ENCODE peak calls at places on chromosomes 3 and 15, in six cellular contexts. One of them, this sample, is unnamed.

GRCh38 chr3:188646592-188646991 is 492.6 kb downstream of the LPP start:
- DNase-seq in GM04503: no peak
- DNase-seq in CMK: no peak
- DNase-seq in lung microvascular endothelial cell: peak
- DNase-seq in HCT116: no peak
- DNase-seq in cardiac fibroblast: peak
- DNase-seq in this sample: peak

GRCh38 chr3:129596194-129597086 is 10.0 kb downstream of the PLXND1 start:
- DNase-seq in HCT116: no peak
- DNase-seq in lung microvascular endothelial cell: peak
- DNase-seq in GM04503: peak
- DNase-seq in CMK: no peak
- DNase-seq in cardiac fibroblast: peak
- DNase-seq in this sample: peak

GRCh38 chr3:170740726-170741591 is 129.0 kb downstream of the RPL22L1 start:
- DNase-seq in cardiac fibroblast: peak
- DNase-seq in CMK: no peak
- DNase-seq in HCT116: no peak
- DNase-seq in lung microvascular endothelial cell: peak
- DNase-seq in GM04503: peak
- DNase-seq in this sample: peak

GRCh38 chr3:49806838-49807237 is 3.8 kb downstream of the INKA1 start:
- DNase-seq in cardiac fibroblast: no peak
- DNase-seq in GM04503: no peak
- DNase-seq in CMK: no peak
- DNase-seq in lung microvascular endothelial cell: no peak
- DNase-seq in HCT116: no peak
- DNase-seq in this sample: peak

GRCh38 chr3:174440350-174440716 is 418.8 kb upstream of the NAALADL2 start:
- DNase-seq in cardiac fibroblast: peak
- DNase-seq in CMK: peak
- DNase-seq in lung microvascular endothelial cell: peak
- DNase-seq in HCT116: no peak
- DNase-seq in GM04503: no peak
- DNase-seq in this sample: peak

GRCh38 chr3:186536883-186537553 is 7.2 kb downstream of the CRYGS start:
- DNase-seq in lung microvascular endothelial cell: peak
- DNase-seq in GM04503: no peak
- DNase-seq in HCT116: no peak
- DNase-seq in CMK: no peak
- DNase-seq in cardiac fibroblast: peak
- DNase-seq in this sample: no peak

GRCh38 chr3:183298708-183299153 is 45.7 kb downstream of the B3GNT5 start:
- DNase-seq in CMK: no peak
- DNase-seq in HCT116: no peak
- DNase-seq in lung microvascular endothelial cell: no peak
- DNase-seq in cardiac fibroblast: peak
- DNase-seq in GM04503: peak
- DNase-seq in this sample: peak

GRCh38 chr15:60546764-60547163 is 67.8 kb upstream of the ICE2 start:
- DNase-seq in GM04503: no peak
- DNase-seq in cardiac fibroblast: no peak
- DNase-seq in lung microvascular endothelial cell: no peak
- DNase-seq in CMK: no peak
- DNase-seq in HCT116: no peak
- DNase-seq in this sample: no peak

GRCh38 chr3:124887177-124887995 is at the start of gene ITGB5:
- DNase-seq in GM04503: peak
- DNase-seq in cardiac fibroblast: peak
- DNase-seq in HCT116: peak
- DNase-seq in CMK: no peak
- DNase-seq in lung microvascular endothelial cell: peak
- DNase-seq in this sample: peak

GRCh38 chr3:56772926-56773587 is 28.7 kb downstream of the ARHGEF3 start:
- DNase-seq in cardiac fibroblast: no peak
- DNase-seq in lung microvascular endothelial cell: no peak
- DNase-seq in CMK: no peak
- DNase-seq in GM04503: no peak
- DNase-seq in HCT116: no peak
- DNase-seq in this sample: no peak